ENCODE peak calls at places on chromosome 20, in five cellular contexts. G, D, Q, F and I are unnamed samples.
A peak's percentile ranks its signal among the peaks of the same experiment; 100 is the strongest.

GRCh38 chr20:32484221-32485125 is 100.7 kb downstream of the NOL4L start:
- DNase-seq in G (peak; percentile 60), D (no peak), Q (no peak), F (peak; percentile 67), I (no peak)

GRCh38 chr20:41003143-41003932 is 25.3 kb upstream of the TOP1 start:
- DNase-seq in G (peak; percentile 84), D (peak; percentile 98), Q (peak; percentile 99), F (peak; percentile 82), I (peak; percentile 63)

GRCh38 chr20:37615507-37616425 is 78.1 kb upstream of the CTNNBL1 start:
- DNase-seq in G (no peak), D (peak; percentile 46), Q (peak; percentile 62), F (peak; percentile 59), I (peak; percentile 20)

GRCh38 chr20:40081653-40082052 is 607.4 kb downstream of the MAFB start:
- DNase-seq in G (no peak), D (no peak), Q (no peak), F (no peak), I (no peak)

GRCh38 chr20:10922941-10923340 is 249.1 kb upstream of the JAG1 start:
- DNase-seq in G (no peak), D (no peak), Q (no peak), F (no peak), I (no peak)

GRCh38 chr20:5039255-5039657 is 37.9 kb upstream of the SLC23A2 start:
- DNase-seq in G (no peak), D (no peak), Q (no peak), F (no peak), I (no peak)

GRCh38 chr20:53215166-53215565 is 243.0 kb downstream of the TSHZ2 start:
- DNase-seq in G (no peak), D (no peak), Q (no peak), F (no peak), I (no peak)

GRCh38 chr20:37276494-37277252 is 12.8 kb upstream of the MANBAL start:
- DNase-seq in G (peak; percentile 65), D (no peak), Q (peak; percentile 49), F (peak; percentile 83), I (no peak)

GRCh38 chr20:22248052-22248667 is 336.2 kb downstream of the FOXA2 start:
- DNase-seq in G (no peak), D (no peak), Q (peak; percentile 35), F (peak; percentile 22), I (peak; percentile 6)

GRCh38 chr20:61442075-61442670 is 190.1 kb downstream of the CDH4 start:
- DNase-seq in G (no peak), D (no peak), Q (no peak), F (no peak), I (no peak)

GRCh38 chr20:62740286-62741141 is 31.9 kb downstream of the NTSR1 start:
- DNase-seq in G (no peak), D (peak; percentile 97), Q (peak; percentile 54), F (no peak), I (peak; percentile 92)

GRCh38 chr20:11484479-11484878 is 433.2 kb upstream of the BTBD3 start:
- DNase-seq in G (no peak), D (no peak), Q (no peak), F (no peak), I (no peak)

GRCh38 chr20:4812641-4813075 is 90.9 kb downstream of the PRND start:
- DNase-seq in G (no peak), D (no peak), Q (no peak), F (no peak), I (no peak)

GRCh38 chr20:23397961-23398360 is 23.3 kb downstream of the NAPB start:
- DNase-seq in G (no peak), D (no peak), Q (no peak), F (no peak), I (no peak)

GRCh38 chr20:31788578-31788977 is 30.6 kb upstream of the MYLK2 start:
- DNase-seq in G (no peak), D (no peak), Q (no peak), F (no peak), I (peak; percentile 42)

GRCh38 chr20:4014031-4014474 is 1.3 kb downstream of the RNF24 start:
- DNase-seq in G (peak; percentile 55), D (peak; percentile 68), Q (peak; percentile 87), F (peak; percentile 64), I (no peak)

GRCh38 chr20:63553251-63553932 is 567 bp upstream of the FNDC11 start:
- DNase-seq in G (peak; percentile 84), D (peak; percentile 85), Q (peak; percentile 40), F (peak; percentile 89), I (peak; percentile 92)

GRCh38 chr20:49103647-49104364 is 57.7 kb downstream of the CSE1L start:
- DNase-seq in G (no peak), D (no peak), Q (no peak), F (no peak), I (no peak)

GRCh38 chr20:25282796-25283195 is 34.9 kb downstream of the PYGB start:
- DNase-seq in G (no peak), D (no peak), Q (no peak), F (no peak), I (no peak)

GRCh38 chr20:50191065-50191565 is 485 bp downstream of the CEBPB start:
- DNase-seq in G (peak; percentile 61), D (no peak), Q (no peak), F (peak; percentile 72), I (no peak)

GRCh38 chr20:40293740-40294139 is 395.3 kb downstream of the MAFB start:
- DNase-seq in G (peak; percentile 33), D (no peak), Q (no peak), F (no peak), I (no peak)

DNA sequence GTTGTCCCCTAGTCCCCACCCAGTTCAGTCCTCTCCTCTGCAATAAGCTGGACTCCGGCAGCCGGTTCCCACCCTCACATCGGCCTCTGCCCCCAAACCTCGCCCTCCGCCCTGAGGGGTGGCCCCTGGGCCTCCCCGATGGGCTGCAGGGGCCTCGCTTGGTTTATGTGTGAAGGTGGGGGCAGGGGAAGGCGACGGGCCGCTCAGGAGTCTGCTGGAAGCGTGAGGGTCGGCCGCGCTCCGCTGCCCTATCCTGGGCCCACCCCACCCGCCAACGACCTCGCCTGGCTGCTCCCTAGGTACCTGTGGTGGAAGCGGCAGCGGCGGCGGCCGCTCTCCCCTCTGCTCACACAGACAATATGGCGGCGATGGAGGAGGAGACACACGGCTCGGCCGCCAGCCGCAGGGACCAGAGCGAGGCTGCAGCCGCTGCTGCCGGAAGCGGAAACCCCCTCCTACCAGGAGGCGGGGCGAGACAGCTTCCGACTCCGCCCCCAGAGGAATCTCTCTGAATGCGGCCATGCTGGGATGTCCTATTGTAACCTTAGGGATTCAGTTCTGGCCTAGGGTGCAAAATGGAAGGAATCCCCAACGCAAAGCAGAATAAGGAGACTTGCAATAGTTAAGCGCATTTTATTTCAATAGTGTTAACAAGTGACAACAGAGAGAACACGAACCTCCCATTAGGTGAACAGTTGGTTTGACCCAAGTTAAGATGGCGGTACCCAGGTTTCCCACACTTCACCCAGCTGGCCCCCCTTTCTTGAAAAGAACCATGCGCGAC is at the start of gene CSNK2A1:
- DNase-seq in G (peak; percentile 92), D (peak; percentile 89), Q (peak; percentile 95), F (peak; percentile 96), I (peak; percentile 80)
- TF ChIP-seq POLR2A in G (peak; percentile 84), D (peak; percentile 29), Q (peak; percentile 93), F (peak; percentile 94), I (peak; percentile 86)

DNA sequence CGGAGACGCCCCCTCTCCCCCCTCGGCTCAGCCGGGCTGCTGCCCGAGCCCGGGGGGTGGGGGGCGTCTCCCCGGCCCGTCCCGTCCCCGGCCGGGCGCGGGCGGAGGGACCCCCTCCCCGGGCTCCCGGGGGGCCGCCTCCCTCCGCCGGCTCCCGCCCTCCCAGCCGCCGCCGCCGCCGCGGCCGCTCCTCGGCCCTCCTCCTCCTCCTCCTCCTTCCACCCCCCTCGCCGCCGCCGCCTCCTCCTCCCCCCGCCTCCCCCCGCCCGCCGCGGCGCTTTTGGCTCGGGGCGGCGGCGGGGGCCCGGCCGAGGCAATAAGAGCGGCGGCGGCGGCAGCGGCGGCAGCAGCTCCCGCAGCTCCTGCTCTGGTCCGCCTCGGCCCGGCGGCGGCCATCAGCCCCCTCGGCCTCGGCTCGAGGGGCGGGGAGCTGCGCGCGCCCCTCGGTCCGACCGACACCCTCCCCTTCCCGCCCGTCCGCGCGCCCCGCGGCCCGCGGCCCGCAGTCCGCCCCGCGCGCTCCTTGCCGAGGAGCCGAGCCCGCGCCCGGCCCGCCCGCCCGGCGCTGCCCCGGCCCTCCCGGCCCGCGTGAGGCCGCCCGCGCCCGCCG is 38.7 kb downstream of the GNAS start:
- DNase-seq in G (peak; percentile 80), D (no peak), Q (no peak), F (peak; percentile 81), I (peak; percentile 56)
- TF ChIP-seq POLR2A in G (peak; percentile 86), D (peak; percentile 59), Q (peak; percentile 74), F (peak; percentile 92), I (peak; percentile 76)

DNA sequence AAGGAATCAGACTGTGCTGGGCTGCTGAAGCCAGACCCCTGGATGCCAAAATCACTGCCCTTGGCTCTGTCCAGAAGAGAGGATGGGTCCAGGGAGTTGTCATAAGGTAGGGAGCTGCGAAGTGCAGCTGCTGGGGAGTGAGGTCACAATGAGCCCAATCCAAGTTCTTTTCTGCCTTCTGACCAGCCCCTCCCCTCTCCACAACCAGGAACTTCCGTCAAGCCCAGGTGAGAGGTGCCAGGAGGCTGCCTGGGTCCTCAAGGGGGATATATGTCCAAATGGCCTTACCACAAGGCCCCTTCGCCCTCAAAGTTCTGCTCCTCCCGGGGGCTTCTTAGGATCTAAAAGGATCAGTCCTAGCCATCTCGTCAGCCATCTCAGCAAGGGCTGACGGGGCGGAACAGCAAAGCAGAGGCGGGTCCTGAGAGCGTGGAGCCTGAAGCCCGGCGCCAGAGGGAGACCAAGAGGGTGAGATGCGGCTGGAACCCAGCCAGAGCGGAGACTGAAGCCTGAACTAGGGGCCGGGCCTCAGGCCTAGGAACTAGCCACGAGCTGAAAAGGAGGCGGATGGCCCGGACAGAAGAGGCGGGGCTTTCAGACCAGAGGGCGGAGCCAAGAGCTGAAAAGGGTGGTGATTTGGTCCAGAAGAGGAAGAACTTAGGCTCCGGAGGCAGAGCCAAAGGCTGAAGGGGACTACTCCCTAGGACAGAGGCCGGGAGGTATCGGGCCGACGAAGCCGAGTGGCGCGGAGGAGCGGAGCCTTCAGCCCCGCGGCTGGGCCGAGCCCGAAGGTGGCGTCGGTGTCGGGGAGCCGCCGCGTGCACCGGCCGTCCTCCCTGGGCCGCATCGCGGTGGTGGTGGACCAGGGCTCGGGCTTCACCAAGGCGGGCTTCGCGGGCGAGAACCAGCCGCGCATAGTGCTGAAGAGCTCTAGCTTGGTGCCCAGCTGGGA is at the start of gene ACTL10:
- DNase-seq in G (peak; percentile 99), D (no peak), Q (no peak), F (peak; percentile 99), I (no peak)
- TF ChIP-seq POLR2A in G (peak; percentile 86), D (no peak), Q (no peak), F (peak; percentile 89), I (no peak)

DNA sequence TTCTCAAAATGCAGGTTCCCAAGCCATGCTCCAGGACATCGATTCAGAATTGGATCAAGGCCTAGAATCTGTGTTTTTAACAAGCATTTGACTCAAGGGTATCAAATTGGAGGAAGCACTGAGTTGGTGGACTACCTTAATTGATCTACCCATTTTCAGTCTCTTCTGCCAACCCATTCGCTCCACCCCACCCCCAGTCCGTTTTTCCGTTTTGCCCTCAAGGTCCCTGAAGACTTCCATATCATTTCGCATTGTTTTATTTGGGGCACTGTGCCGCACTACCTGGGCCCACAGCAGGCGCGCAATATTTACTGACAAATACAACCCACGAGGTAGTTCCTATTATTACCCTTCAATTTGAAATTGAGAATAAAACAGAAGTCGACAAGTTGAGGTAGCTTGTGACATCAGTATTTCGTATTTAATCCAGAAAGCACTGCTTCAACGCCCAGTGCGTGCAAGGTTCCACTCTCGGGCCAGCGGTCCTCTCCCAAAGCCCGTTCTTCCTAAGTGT is 557 bp upstream of the DHX35 start:
- DNase-seq in G (no peak), D (no peak), Q (no peak), F (no peak), I (no peak)
- TF ChIP-seq POLR2A in G (no peak), D (no peak), Q (no peak), F (no peak), I (no peak)

GRCh38 chr20:34955232-34956040 is at the start of the genes GSS and MYH7B:
- DNase-seq in G (peak; percentile 97), D (peak; percentile 91), Q (peak; percentile 98), F (peak; percentile 98), I (peak; percentile 94)
- TF ChIP-seq POLR2A in G (peak; percentile 82), D (peak; percentile 88), Q (peak; percentile 89), F (peak; percentile 87), I (peak; percentile 91)